ENCODE peak calls at places on chromosomes 16 and 17, in nine cellular contexts. A is K562; Y is ureter; D is pancreas; Z is A673; F is nephron progenitor cell; O is stimulated activated CD8-positive, alpha-beta memory T cell treated with anti-CD3 and anti-CD28 coated beads, Interleukin-4, amount 100 ng/mL, for 24 hours; K is HCEC 1CT; E is HEK293T. W is an unnamed sample.

GRCh38 chr17:38872671-38873385 is 3.0 kb downstream of the LASP1 start:
- DNase-seq in F (no peak), Y (no peak), O (no peak), D (peak; percentile 75), E (no peak), A (peak; percentile 69), K (no peak), Z (no peak), W (no peak)

GRCh38 chr17:8287651-8288335 is 677 bp upstream of the RANGRF start:
- DNase-seq in Y (no peak), F (no peak), K (no peak), O (no peak), D (peak; percentile 58), Z (no peak), A (no peak), E (no peak), W (no peak)

GRCh38 chr17:35898283-35899070 is 18.3 kb upstream of the CCL5 start:
- DNase-seq in A (no peak), O (peak; percentile 58), F (no peak), Z (no peak), D (peak; percentile 48), K (no peak), E (no peak), Y (peak; percentile 61), W (no peak)

GRCh38 chr17:41212524-41213169 is 13.8 kb upstream of the KRTAP9-2 start:
- DNase-seq in E (no peak), A (no peak), D (no peak), Y (no peak), F (no peak), K (no peak), Z (no peak), O (no peak), W (no peak)

GRCh38 chr17:61699694-61700093 is 108.7 kb upstream of the NACA2 start:
- DNase-seq in D (no peak), A (no peak), Z (no peak), Y (no peak), F (no peak), K (no peak), E (no peak), O (no peak), W (no peak)

GRCh38 chr16:70520612-70521297 is 2.6 kb downstream of the COG4 start:
- DNase-seq in K (peak; percentile 80), F (no peak), E (no peak), Y (no peak), Z (peak; percentile 33), D (no peak), A (no peak), O (no peak), W (no peak)

GRCh38 chr16:64459821-64460220 is 662.0 kb downstream of the CDH11 start:
- DNase-seq in F (no peak), E (no peak), Y (no peak), D (no peak), Z (peak; percentile 30), K (no peak), A (no peak), O (no peak), W (no peak)

GRCh38 chr17:67107811-67108210 is 63.5 kb downstream of the CACNG1 start:
- DNase-seq in D (no peak), E (no peak), Z (no peak), O (no peak), A (no peak), K (peak; percentile 18), Y (no peak), F (no peak), W (no peak)

GRCh38 chr17:76691379-76692191 is 19.2 kb downstream of the MXRA7 start:
- DNase-seq in F (no peak), O (no peak), K (no peak), D (no peak), E (no peak), Z (no peak), Y (no peak), A (no peak), W (no peak)